ENCODE peak calls at places on chromosome 1, in six cellular contexts. One of them, this sample, is unnamed.

GRCh38 chr1:171226757-171227370 is 21.4 kb upstream of the FMO1 start:
- DNase-seq in HFFc6: peak; percentile 60
- DNase-seq in keratinocyte: peak; percentile 44
- DNase-seq in RWPE1: peak; percentile 49
- DNase-seq in prostate gland: peak; percentile 60
- DNase-seq in thoracic aorta: no peak
- DNase-seq in this sample: peak; percentile 62

GRCh38 chr1:158039380-158039779 is 45.9 kb downstream of the KIRREL1 start:
- DNase-seq in HFFc6: peak; percentile 55
- DNase-seq in keratinocyte: no peak
- DNase-seq in RWPE1: no peak
- DNase-seq in prostate gland: no peak
- DNase-seq in thoracic aorta: no peak
- DNase-seq in this sample: no peak

GRCh38 chr1:28078680-28079626 is 9.5 kb downstream of the EYA3 start:
- DNase-seq in HFFc6: peak; percentile 89
- DNase-seq in keratinocyte: peak; percentile 75
- DNase-seq in RWPE1: peak; percentile 16
- DNase-seq in prostate gland: no peak
- DNase-seq in thoracic aorta: no peak
- DNase-seq in this sample: peak; percentile 36

GRCh38 chr1:92709738-92710137 is 75.2 kb downstream of the EVI5 start:
- DNase-seq in HFFc6: peak; percentile 65
- DNase-seq in keratinocyte: no peak
- DNase-seq in RWPE1: peak; percentile 34
- DNase-seq in prostate gland: no peak
- DNase-seq in thoracic aorta: no peak
- DNase-seq in this sample: peak; percentile 52

GRCh38 chr1:234963180-234963903 is 165.3 kb downstream of the TOMM20 start:
- DNase-seq in HFFc6: peak; percentile 85
- DNase-seq in keratinocyte: no peak
- DNase-seq in RWPE1: no peak
- DNase-seq in prostate gland: peak; percentile 55
- DNase-seq in thoracic aorta: no peak
- DNase-seq in this sample: peak; percentile 89

GRCh38 chr1:156126701-156127534 is 12.4 kb downstream of the LMNA start:
- DNase-seq in HFFc6: peak; percentile 97
- DNase-seq in keratinocyte: no peak
- DNase-seq in RWPE1: no peak
- DNase-seq in prostate gland: no peak
- DNase-seq in thoracic aorta: no peak
- DNase-seq in this sample: peak; percentile 71

GRCh38 chr1:188499690-188500089 is 1670.9 kb downstream of the PLA2G4A start:
- DNase-seq in HFFc6: no peak
- DNase-seq in keratinocyte: no peak
- DNase-seq in RWPE1: no peak
- DNase-seq in prostate gland: no peak
- DNase-seq in thoracic aorta: no peak
- DNase-seq in this sample: no peak

GRCh38 chr1:183417691-183418491 is at the start of gene NMNAT2:
- DNase-seq in HFFc6: peak; percentile 6
- DNase-seq in keratinocyte: no peak
- DNase-seq in RWPE1: peak; percentile 16
- DNase-seq in prostate gland: no peak
- DNase-seq in thoracic aorta: no peak
- DNase-seq in this sample: peak; percentile 39

GRCh38 chr1:84505167-84506001 is 802 bp upstream of the SPATA1 start:
- DNase-seq in HFFc6: peak; percentile 28
- DNase-seq in keratinocyte: no peak
- DNase-seq in RWPE1: peak; percentile 52
- DNase-seq in prostate gland: peak; percentile 35
- DNase-seq in thoracic aorta: peak; percentile 6
- DNase-seq in this sample: no peak

GRCh38 chr1:112435448-112435847 is 39.4 kb downstream of the CTTNBP2NL start:
- DNase-seq in HFFc6: no peak
- DNase-seq in keratinocyte: no peak
- DNase-seq in RWPE1: no peak
- DNase-seq in prostate gland: no peak
- DNase-seq in thoracic aorta: no peak
- DNase-seq in this sample: no peak

GRCh38 chr1:160779662-160780397 is 16.1 kb upstream of the LY9 start:
- DNase-seq in HFFc6: no peak
- DNase-seq in keratinocyte: no peak
- DNase-seq in RWPE1: no peak
- DNase-seq in prostate gland: no peak
- DNase-seq in thoracic aorta: no peak
- DNase-seq in this sample: peak; percentile 65

GRCh38 chr1:176164014-176164678 is 42.9 kb downstream of the COP1 start:
- DNase-seq in HFFc6: no peak
- DNase-seq in keratinocyte: no peak
- DNase-seq in RWPE1: no peak
- DNase-seq in prostate gland: no peak
- DNase-seq in thoracic aorta: no peak
- DNase-seq in this sample: no peak

GRCh38 chr1:117753232-117753631 is 147.4 kb downstream of the TENT5C start:
- DNase-seq in HFFc6: no peak
- DNase-seq in keratinocyte: no peak
- DNase-seq in RWPE1: no peak
- DNase-seq in prostate gland: no peak
- DNase-seq in thoracic aorta: no peak
- DNase-seq in this sample: no peak

GRCh38 chr1:17933991-17934390 is 173.6 kb upstream of the IGSF21 start:
- DNase-seq in HFFc6: no peak
- DNase-seq in keratinocyte: no peak
- DNase-seq in RWPE1: no peak
- DNase-seq in prostate gland: no peak
- DNase-seq in thoracic aorta: no peak
- DNase-seq in this sample: no peak

GRCh38 chr1:23376890-23377811 is 7.5 kb upstream of the ZNF436 start:
- DNase-seq in HFFc6: peak; percentile 94
- DNase-seq in keratinocyte: peak; percentile 78
- DNase-seq in RWPE1: peak; percentile 86
- DNase-seq in prostate gland: peak; percentile 48
- DNase-seq in thoracic aorta: no peak
- DNase-seq in this sample: peak; percentile 21

GRCh38 chr1:172826096-172826741 is 167.3 kb downstream of the FASLG start:
- DNase-seq in HFFc6: peak; percentile 89
- DNase-seq in keratinocyte: no peak
- DNase-seq in RWPE1: peak; percentile 57
- DNase-seq in prostate gland: no peak
- DNase-seq in thoracic aorta: no peak
- DNase-seq in this sample: peak; percentile 41

GRCh38 chr1:230820568-230820967 is 47.8 kb downstream of the C1orf198 start:
- DNase-seq in HFFc6: no peak
- DNase-seq in keratinocyte: no peak
- DNase-seq in RWPE1: no peak
- DNase-seq in prostate gland: no peak
- DNase-seq in thoracic aorta: no peak
- DNase-seq in this sample: no peak

GRCh38 chr1:3003039-3003940 is 18.0 kb upstream of the ACTRT2 start:
- DNase-seq in HFFc6: no peak
- DNase-seq in keratinocyte: no peak
- DNase-seq in RWPE1: no peak
- DNase-seq in prostate gland: no peak
- DNase-seq in thoracic aorta: no peak
- DNase-seq in this sample: no peak

GRCh38 chr1:66768935-66769334 is 16.7 kb downstream of the DYNLT5 start:
- DNase-seq in HFFc6: no peak
- DNase-seq in keratinocyte: no peak
- DNase-seq in RWPE1: no peak
- DNase-seq in prostate gland: no peak
- DNase-seq in thoracic aorta: no peak
- DNase-seq in this sample: no peak

GRCh38 chr1:8040586-8040985 is 14.5 kb upstream of the ERRFI1 start:
- DNase-seq in HFFc6: peak; percentile 96
- DNase-seq in keratinocyte: no peak
- DNase-seq in RWPE1: peak; percentile 90
- DNase-seq in prostate gland: peak; percentile 92
- DNase-seq in thoracic aorta: peak; percentile 82
- DNase-seq in this sample: peak; percentile 73

GRCh38 chr1:157968951-157969350 is 24.5 kb upstream of the KIRREL1 start:
- DNase-seq in HFFc6: peak; percentile 91
- DNase-seq in keratinocyte: peak; percentile 86
- DNase-seq in RWPE1: peak; percentile 82
- DNase-seq in prostate gland: no peak
- DNase-seq in thoracic aorta: no peak
- DNase-seq in this sample: no peak

GRCh38 chr1:194252189-194252588 is 1065.8 kb upstream of the B3GALT2 start:
- DNase-seq in HFFc6: peak; percentile 58
- DNase-seq in keratinocyte: no peak
- DNase-seq in RWPE1: no peak
- DNase-seq in prostate gland: no peak
- DNase-seq in thoracic aorta: no peak
- DNase-seq in this sample: no peak

GRCh38 chr1:154755858-154756730 is 114.0 kb downstream of the KCNN3 start:
- DNase-seq in HFFc6: peak; percentile 36
- DNase-seq in keratinocyte: no peak
- DNase-seq in RWPE1: no peak
- DNase-seq in prostate gland: no peak
- DNase-seq in thoracic aorta: no peak
- DNase-seq in this sample: peak; percentile 56

GRCh38 chr1:232510367-232511110 is 119.4 kb downstream of the SIPA1L2 start:
- DNase-seq in HFFc6: no peak
- DNase-seq in keratinocyte: no peak
- DNase-seq in RWPE1: no peak
- DNase-seq in prostate gland: no peak
- DNase-seq in thoracic aorta: no peak
- DNase-seq in this sample: no peak

GRCh38 chr1:172946814-172947507 is 103.8 kb downstream of the TNFSF18 start:
- DNase-seq in HFFc6: peak; percentile 47
- DNase-seq in keratinocyte: no peak
- DNase-seq in RWPE1: no peak
- DNase-seq in prostate gland: no peak
- DNase-seq in thoracic aorta: no peak
- DNase-seq in this sample: no peak

GRCh38 chr1:17696417-17697301 is 58.5 kb upstream of the ACTL8 start:
- DNase-seq in HFFc6: peak; percentile 79
- DNase-seq in keratinocyte: no peak
- DNase-seq in RWPE1: peak; percentile 52
- DNase-seq in prostate gland: peak; percentile 14
- DNase-seq in thoracic aorta: no peak
- DNase-seq in this sample: no peak

GRCh38 chr1:228282329-228283042 is 74.6 kb downstream of the OBSCN start:
- DNase-seq in HFFc6: no peak
- DNase-seq in keratinocyte: no peak
- DNase-seq in RWPE1: peak; percentile 27
- DNase-seq in prostate gland: no peak
- DNase-seq in thoracic aorta: no peak
- DNase-seq in this sample: no peak

GRCh38 chr1:86926886-86927285 is 12.5 kb downstream of the HS2ST1 start:
- DNase-seq in HFFc6: no peak
- DNase-seq in keratinocyte: no peak
- DNase-seq in RWPE1: no peak
- DNase-seq in prostate gland: no peak
- DNase-seq in thoracic aorta: no peak
- DNase-seq in this sample: no peak

GRCh38 chr1:4317207-4317606 is 337.2 kb upstream of the AJAP1 start:
- DNase-seq in HFFc6: no peak
- DNase-seq in keratinocyte: no peak
- DNase-seq in RWPE1: no peak
- DNase-seq in prostate gland: no peak
- DNase-seq in thoracic aorta: no peak
- DNase-seq in this sample: no peak
- TF ChIP-seq CTCF in HFFc6: no peak
- TF ChIP-seq CTCF in keratinocyte: no peak
- TF ChIP-seq CTCF in RWPE1: no peak
- TF ChIP-seq CTCF in prostate gland: no peak
- TF ChIP-seq CTCF in thoracic aorta: no peak
- TF ChIP-seq CTCF in this sample: no peak

GRCh38 chr1:14538335-14538734 is 60.1 kb upstream of the KAZN start:
- DNase-seq in HFFc6: no peak
- DNase-seq in keratinocyte: no peak
- DNase-seq in RWPE1: no peak
- DNase-seq in prostate gland: no peak
- DNase-seq in thoracic aorta: no peak
- DNase-seq in this sample: no peak
- TF ChIP-seq CTCF in HFFc6: no peak
- TF ChIP-seq CTCF in keratinocyte: peak; percentile 54
- TF ChIP-seq CTCF in RWPE1: no peak
- TF ChIP-seq CTCF in prostate gland: no peak
- TF ChIP-seq CTCF in thoracic aorta: no peak
- TF ChIP-seq CTCF in this sample: no peak

DNA sequence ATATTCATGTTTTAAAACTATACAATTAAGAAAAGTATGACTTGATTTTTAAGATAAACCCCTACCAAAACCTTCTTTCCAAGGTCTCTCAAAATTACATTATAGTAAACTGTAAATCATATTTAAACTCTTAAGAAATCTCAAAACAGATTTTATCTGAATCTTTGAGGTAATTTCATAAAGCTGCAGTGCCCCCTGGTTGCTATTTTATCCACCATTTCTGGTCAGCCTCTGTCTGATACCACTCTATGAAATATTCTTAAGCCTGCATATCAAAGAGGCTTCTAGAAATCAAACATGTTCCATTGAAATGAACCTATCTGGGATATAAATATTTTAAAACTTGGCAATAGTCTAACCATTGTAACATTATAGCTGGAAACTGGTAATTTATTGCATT is 317.3 kb downstream of the COL11A1 start:
- DNase-seq in HFFc6: peak; percentile 4
- DNase-seq in keratinocyte: no peak
- DNase-seq in RWPE1: peak; percentile 6
- DNase-seq in prostate gland: no peak
- DNase-seq in thoracic aorta: no peak
- DNase-seq in this sample: no peak
- TF ChIP-seq CTCF in HFFc6: peak; percentile 75
- TF ChIP-seq CTCF in keratinocyte: no peak
- TF ChIP-seq CTCF in RWPE1: peak; percentile 21
- TF ChIP-seq CTCF in prostate gland: no peak
- TF ChIP-seq CTCF in thoracic aorta: no peak
- TF ChIP-seq CTCF in this sample: no peak

DNA sequence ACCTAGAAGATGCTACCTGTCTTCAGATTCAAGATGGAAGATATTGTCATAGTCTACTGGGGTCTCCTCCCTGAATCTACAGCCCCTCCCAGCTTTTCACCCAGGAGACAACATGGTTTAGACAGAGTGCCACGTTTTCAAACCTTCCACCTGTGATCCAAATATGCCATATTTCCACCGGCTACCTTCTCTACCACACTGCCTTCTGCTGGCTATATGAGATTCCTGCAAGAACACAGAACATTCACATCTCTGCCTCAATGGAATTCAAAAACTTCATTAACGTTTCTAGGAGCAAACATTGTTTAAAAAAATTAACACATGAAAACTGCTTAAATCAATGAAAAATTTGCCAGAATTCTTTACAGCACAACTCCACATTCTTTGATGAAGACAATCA is 12.9 kb upstream of the LELP1 start:
- DNase-seq in HFFc6: no peak
- DNase-seq in keratinocyte: no peak
- DNase-seq in RWPE1: peak; percentile 22
- DNase-seq in prostate gland: no peak
- DNase-seq in thoracic aorta: no peak
- DNase-seq in this sample: peak; percentile 48
- TF ChIP-seq CTCF in HFFc6: peak; percentile 34
- TF ChIP-seq CTCF in keratinocyte: peak; percentile 69
- TF ChIP-seq CTCF in RWPE1: no peak
- TF ChIP-seq CTCF in prostate gland: no peak
- TF ChIP-seq CTCF in thoracic aorta: no peak
- TF ChIP-seq CTCF in this sample: peak; percentile 44

This sample was measured in Calu3.